ENCODE peak calls at places on chromosomes 5 and 9, in nine cellular contexts. L is bronchial epithelial cell, Y is AG09309, Z is GM23338, E is foreskin fibroblast, T is spleen, N is PC-9, G is OCI-LY7, K is cardiac fibroblast. H is an unnamed sample.

GRCh38 chr9:89777544-89777943 is 172.7 kb downstream of the GADD45G start:
- DNase-seq in K (no peak), Y (no peak), T (peak; percentile 41), G (no peak), L (no peak), Z (no peak), N (no peak), E (no peak), H (no peak)

GRCh38 chr5:143041461-143041860 is 271.3 kb downstream of the ARHGAP26 start:
- DNase-seq in G (no peak), E (no peak), N (no peak), T (no peak), L (no peak), Y (no peak), Z (no peak), K (no peak), H (no peak)

GRCh38 chr5:133534566-133534965 is 77.8 kb downstream of the FSTL4 start:
- DNase-seq in E (no peak), L (no peak), Z (no peak), G (no peak), Y (no peak), T (no peak), N (no peak), K (no peak), H (no peak)

GRCh38 chr9:120109242-120109641 is 470.7 kb downstream of the CDK5RAP2 start:
- DNase-seq in Y (no peak), N (peak; percentile 3), K (no peak), Z (peak; percentile 80), T (no peak), G (peak; percentile 2), E (no peak), L (no peak), H (no peak)

GRCh38 chr5:118857700-118858099 is 130.6 kb downstream of the DTWD2 start:
- DNase-seq in K (peak; percentile 1), Y (no peak), Z (no peak), T (no peak), N (no peak), E (peak; percentile 10), G (no peak), L (peak; percentile 94), H (no peak)

GRCh38 chr9:122374885-122375420 is 4.1 kb downstream of the PTGS1 start:
- DNase-seq in G (no peak), N (no peak), E (peak; percentile 93), T (peak; percentile 64), Z (peak; percentile 52), L (peak; percentile 51), K (peak; percentile 88), Y (no peak), H (peak; percentile 80)

GRCh38 chr5:92309336-92309991 is 926.3 kb upstream of the ARRDC3 start:
- DNase-seq in T (no peak), Z (peak; percentile 52), Y (peak; percentile 29), N (no peak), L (peak; percentile 40), K (peak; percentile 65), G (peak; percentile 20), E (peak; percentile 77), H (peak; percentile 65)

GRCh38 chr5:78779771-78780616 is 131.4 kb upstream of the LHFPL2 start:
- DNase-seq in G (no peak), T (no peak), K (peak; percentile 80), Z (no peak), L (peak; percentile 83), Y (peak; percentile 94), E (peak; percentile 87), N (peak; percentile 6), H (peak; percentile 84)

GRCh38 chr5:147382776-147383175 is 127.1 kb downstream of the DPYSL3 start:
- DNase-seq in Z (peak; percentile 58), G (no peak), N (no peak), Y (no peak), K (peak; percentile 36), L (no peak), E (peak; percentile 43), T (no peak), H (peak; percentile 27)

GRCh38 chr9:96554801-96555566 is 64.7 kb downstream of the CDC14B start:
- DNase-seq in Z (no peak), E (peak; percentile 54), Y (no peak), K (peak; percentile 40), T (no peak), L (no peak), G (no peak), N (no peak), H (peak; percentile 38)

GRCh38 chr9:614421-614820 is 227.1 kb upstream of the DMRT1 start:
- DNase-seq in E (no peak), N (no peak), T (no peak), Y (no peak), K (peak; percentile 23), L (no peak), Z (no peak), G (no peak), H (peak; percentile 15)

GRCh38 chr5:179343902-179344300 is 1.4 kb downstream of the ADAMTS2 start:
- DNase-seq in T (peak; percentile 78), Y (no peak), L (no peak), K (peak; percentile 69), Z (peak; percentile 90), N (no peak), E (peak; percentile 88), G (no peak), H (peak; percentile 62)

GRCh38 chr5:29252390-29252789 is 1941.1 kb upstream of the CDH6 start:
- DNase-seq in N (no peak), L (no peak), K (no peak), T (no peak), Y (no peak), Z (peak; percentile 45), G (no peak), E (no peak), H (no peak)

GRCh38 chr5:16411741-16412455 is 53.7 kb downstream of the ZNF622 start:
- DNase-seq in E (peak; percentile 25), Y (no peak), T (no peak), K (no peak), Z (no peak), N (no peak), L (peak; percentile 86), G (no peak), H (no peak)

GRCh38 chr5:63916786-63917185 is 45.5 kb downstream of the HTR1A start:
- DNase-seq in Y (no peak), G (no peak), E (no peak), K (peak; percentile 1), Z (no peak), N (no peak), L (peak; percentile 65), T (no peak), H (peak; percentile 5)

GRCh38 chr9:100472725-100473261 is at the start of gene TMEFF1:
- DNase-seq in G (peak; percentile 85), Y (no peak), N (peak; percentile 40), K (peak; percentile 26), L (no peak), T (peak; percentile 75), E (peak; percentile 52), Z (peak; percentile 91), H (peak; percentile 8)

GRCh38 chr9:100473271-100474081 is 527 bp downstream of the TMEFF1 start:
- DNase-seq in T (peak; percentile 78), Z (peak; percentile 57), Y (no peak), K (peak; percentile 35), E (peak; percentile 56), N (peak; percentile 47), L (no peak), G (peak; percentile 63), H (peak; percentile 28)

GRCh38 chr9:100474082-100474949 is 1.4 kb downstream of the TMEFF1 start:
- DNase-seq in G (peak; percentile 18), L (peak; percentile 23), Z (peak; percentile 54), E (peak; percentile 27), K (no peak), N (no peak), T (no peak), Y (no peak), H (no peak)

GRCh38 chr9:100474950-100475276 is 2.0 kb downstream of the TMEFF1 start:
- DNase-seq in T (no peak), K (no peak), G (no peak), E (no peak), N (no peak), L (no peak), Z (no peak), Y (no peak), H (no peak)

GRCh38 chr9:100472268-100472667 is 681 bp upstream of the TMEFF1 start:
- DNase-seq in G (peak; percentile 19), Y (no peak), T (no peak), N (no peak), K (no peak), E (no peak), Z (no peak), L (no peak), H (no peak)
- H3K4me3 ChIP-seq in G (peak overlapping the region; percentile 81), Y (no peak overlapping the region), T (peak overlapping the region; percentile 59), N (peak overlapping the region; percentile 61), K (no peak overlapping the region), E (peak overlapping the region; percentile 66), Z (peak overlapping the region; percentile 64), L (no peak overlapping the region), H (peak overlapping the region; percentile 63)

DNA sequence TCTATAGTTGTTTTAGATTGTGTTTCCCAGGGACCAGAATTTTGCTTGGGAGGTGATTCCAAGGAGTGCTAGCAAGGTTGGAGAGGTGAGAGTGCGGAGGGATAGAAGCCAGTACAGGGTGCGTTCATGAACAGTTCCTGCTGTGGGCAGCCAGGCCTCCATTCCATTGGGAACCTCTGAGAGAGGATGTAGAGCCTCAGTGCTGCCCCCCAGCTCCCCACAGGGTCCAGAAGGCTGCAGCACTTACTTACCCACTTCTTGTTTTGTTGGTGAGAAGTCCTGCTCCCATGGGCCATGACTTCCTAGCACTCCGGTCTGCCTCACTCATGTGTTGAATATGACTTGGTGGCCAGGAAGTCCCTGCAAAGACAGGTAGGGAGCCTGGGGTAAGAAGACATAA is 128.2 kb upstream of the GAS1 start:
- DNase-seq in Z (peak; percentile 63), N (no peak), G (no peak), T (no peak), K (no peak), Y (no peak), E (no peak), L (no peak), H (no peak)
- TF ChIP-seq CTCF in Z (peak; percentile 37), N (no peak), G (no peak), T (no peak), K (no peak), Y (no peak), E (no peak), L (no peak), H (no peak)

DNA sequence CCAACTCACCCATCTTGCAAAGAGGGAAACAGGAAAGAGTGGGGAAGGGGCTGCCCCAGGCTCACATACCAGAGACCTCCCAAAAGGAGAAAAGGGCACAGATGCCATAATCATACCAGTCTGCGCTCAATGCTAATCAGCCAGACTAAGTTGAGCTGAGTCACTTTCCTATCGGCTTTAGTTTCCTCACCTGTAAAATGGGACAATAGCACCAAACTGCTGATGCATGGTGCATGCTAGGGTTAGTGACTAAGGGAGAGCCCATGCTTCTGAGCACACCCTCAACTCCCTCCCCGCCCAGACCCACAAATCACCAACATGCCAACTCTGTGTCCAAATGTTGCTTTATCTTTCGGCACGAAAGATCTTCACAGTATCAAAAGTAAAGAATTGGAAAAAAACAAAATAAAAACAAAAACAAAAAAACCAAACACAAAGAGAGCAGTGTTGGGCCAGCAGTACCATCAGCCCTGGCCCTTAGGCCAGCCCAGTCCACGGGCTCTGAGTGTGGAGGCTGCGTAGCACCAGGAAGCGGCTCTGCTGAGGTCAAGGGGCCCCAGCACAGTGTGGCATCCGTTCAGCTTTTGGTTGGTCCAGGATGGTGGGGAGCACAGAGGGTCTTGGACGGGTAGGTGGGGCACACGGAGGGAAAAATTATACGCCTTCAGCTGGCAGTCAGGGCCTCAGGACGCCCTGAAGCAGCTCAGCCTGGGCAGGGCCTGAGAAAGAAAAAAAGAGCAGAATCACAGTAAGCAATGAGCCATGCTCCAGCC is 2.9 kb upstream of the DDX41 start:
- DNase-seq in T (peak; percentile 59), Z (no peak), L (no peak), G (no peak), Y (no peak), K (no peak), E (no peak), N (no peak), H (no peak)
- H3K4me3 ChIP-seq in T (no peak overlapping the region), Z (no peak overlapping the region), L (no peak overlapping the region), G (peak overlapping the region; percentile 38), Y (no peak overlapping the region), K (no peak overlapping the region), E (no peak overlapping the region), N (no peak overlapping the region), H (no peak overlapping the region)

GRCh38 chr5:165029471-165029870 is 1524.1 kb downstream of the MAT2B start:
- DNase-seq in G (peak; percentile 1), L (no peak), N (no peak), Y (no peak), Z (peak; percentile 78), E (no peak), T (no peak), K (peak; percentile 0), H (no peak)
- TF ChIP-seq CTCF in G (no peak), L (no peak), N (peak; percentile 21), Y (no peak), Z (peak; percentile 67), E (no peak), T (no peak), K (no peak), H (no peak)